ENCODE peak calls at places on chromosomes 11 and 22, in five cellular contexts. Y is B cell, X is fibroblast of lung, N is AG09309, K is GM06990. C is an unnamed sample.
A peak's percentile ranks its signal among the peaks of the same experiment; 100 is the strongest.

GRCh38 chr11:67572747-67573419 is 10.7 kb upstream of the GSTP1 start:
- DNase-seq in Y (peak; percentile 70), X (peak; percentile 59), N (peak; percentile 16), K (no peak), C (no peak)

GRCh38 chr22:39985383-39986045 is 9.2 kb upstream of the FAM83F start:
- DNase-seq in Y (no peak), X (no peak), N (no peak), K (no peak), C (no peak)

GRCh38 chr11:92626624-92627023 is 342.8 kb upstream of the MTNR1B start:
- DNase-seq in Y (no peak), X (no peak), N (no peak), K (no peak), C (no peak)

GRCh38 chr11:100830978-100831732 is 144.1 kb downstream of the ARHGAP42 start:
- DNase-seq in Y (no peak), X (peak; percentile 82), N (no peak), K (no peak), C (no peak)

GRCh38 chr11:79082920-79083319 is 357.9 kb downstream of the TENM4 start:
- DNase-seq in Y (no peak), X (no peak), N (no peak), K (no peak), C (no peak)

GRCh38 chr11:35141538-35141937 is 2.6 kb downstream of the CD44 start:
- DNase-seq in Y (peak; percentile 64), X (no peak), N (no peak), K (no peak), C (no peak)

GRCh38 chr11:87897921-87898320 is 277.3 kb downstream of the RAB38 start:
- DNase-seq in Y (no peak), X (no peak), N (no peak), K (no peak), C (no peak)

GRCh38 chr11:103798029-103798428 is 238.4 kb upstream of the DDI1 start:
- DNase-seq in Y (no peak), X (peak; percentile 56), N (peak; percentile 57), K (no peak), C (no peak)

GRCh38 chr11:70158201-70158600 is 44.9 kb upstream of the FADD start:
- DNase-seq in Y (no peak), X (peak; percentile 13), N (no peak), K (no peak), C (no peak)

GRCh38 chr11:69682221-69682620 is 7.1 kb upstream of the LTO1 start:
- DNase-seq in Y (no peak), X (no peak), N (no peak), K (no peak), C (no peak)

GRCh38 chr11:91231226-91231625 is 993.4 kb upstream of the FAT3 start:
- DNase-seq in Y (no peak), X (no peak), N (no peak), K (no peak), C (no peak)

GRCh38 chr22:50665738-50666137 is 6.9 kb upstream of the SHANK3 start:
- DNase-seq in Y (no peak), X (no peak), N (no peak), K (no peak), C (no peak)

GRCh38 chr11:116078101-116078561 is 573.9 kb upstream of the CADM1 start:
- DNase-seq in Y (no peak), X (peak; percentile 14), N (no peak), K (peak; percentile 33), C (peak; percentile 25)

GRCh38 chr11:9838961-9839360 is 175.1 kb downstream of the SWAP70 start:
- DNase-seq in Y (no peak), X (no peak), N (no peak), K (peak; percentile 30), C (peak; percentile 27)

GRCh38 chr11:95318459-95318858 is 87.5 kb upstream of the SESN3 start:
- DNase-seq in Y (no peak), X (peak; percentile 14), N (no peak), K (no peak), C (no peak)

GRCh38 chr22:45877651-45878050 is 99.3 kb downstream of the WNT7B start:
- DNase-seq in Y (no peak), X (no peak), N (no peak), K (no peak), C (no peak)

GRCh38 chr11:66126808-66127555 is 56.9 kb downstream of the PACS1 start:
- DNase-seq in Y (peak; percentile 74), X (peak; percentile 47), N (no peak), K (peak; percentile 64), C (no peak)

GRCh38 chr11:107581147-107581546 is 9.8 kb upstream of the ELMOD1 start:
- DNase-seq in Y (no peak), X (no peak), N (no peak), K (no peak), C (no peak)

GRCh38 chr11:119639642-119640205 is 89.3 kb downstream of the NECTIN1 start:
- DNase-seq in Y (no peak), X (no peak), N (no peak), K (no peak), C (no peak)

GRCh38 chr11:119635776-119636175 is 93.2 kb downstream of the NECTIN1 start:
- DNase-seq in Y (no peak), X (no peak), N (no peak), K (no peak), C (no peak)

GRCh38 chr11:119638851-119639250 is 90.1 kb downstream of the NECTIN1 start:
- DNase-seq in Y (no peak), X (no peak), N (no peak), K (no peak), C (no peak)

GRCh38 chr11:119634301-119634700 is 94.7 kb downstream of the NECTIN1 start:
- DNase-seq in Y (no peak), X (no peak), N (no peak), K (no peak), C (no peak)

DNA sequence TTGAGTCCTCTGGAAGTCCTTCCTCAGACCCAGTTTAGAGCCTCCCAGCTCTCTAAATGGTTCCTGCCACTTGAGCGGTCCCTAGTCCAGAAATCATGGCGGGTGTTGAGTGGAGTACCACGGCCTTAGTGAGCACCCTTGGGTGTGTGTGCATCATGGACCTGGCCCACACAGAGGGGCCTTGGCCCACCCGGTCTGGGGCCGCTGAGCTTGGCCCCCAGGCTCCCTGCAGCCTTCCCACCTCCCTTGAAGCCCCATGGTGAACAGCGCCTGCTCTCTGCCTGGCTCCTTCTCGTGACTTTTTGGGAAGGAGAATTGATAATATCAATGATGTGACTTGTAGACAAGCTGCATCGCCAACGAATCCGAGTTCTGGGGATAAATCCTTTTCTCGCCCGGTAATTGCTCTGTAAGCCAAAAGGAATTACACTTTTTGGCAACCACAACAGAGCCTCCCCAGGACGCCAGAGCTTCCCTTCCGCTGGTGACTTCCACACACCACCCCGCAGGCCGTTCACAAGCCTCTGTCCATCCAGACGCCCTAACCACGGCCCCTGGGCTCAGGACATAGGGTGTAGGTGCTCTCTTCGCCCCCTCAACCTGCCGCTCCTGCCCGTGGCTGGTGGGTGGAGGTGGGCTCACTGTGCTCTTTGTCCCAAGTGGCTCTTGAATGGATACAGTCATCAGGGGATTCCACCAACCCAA is 93.8 kb downstream of the NECTIN1 start:
- DNase-seq in Y (no peak), X (no peak), N (no peak), K (no peak), C (no peak)
- TF ChIP-seq CTCF in Y (no peak), X (no peak), N (no peak), K (no peak), C (no peak)

GRCh38 chr22:27888310-27888709 is 30.7 kb downstream of the PITPNB start:
- DNase-seq in Y (no peak), X (no peak), N (no peak), K (no peak), C (no peak)

GRCh38 chr22:27886843-27887151 is 32.3 kb downstream of the PITPNB start:
- DNase-seq in Y (no peak), X (no peak), N (no peak), K (no peak), C (no peak)

GRCh38 chr22:27881404-27881803 is 37.7 kb downstream of the PITPNB start:
- DNase-seq in Y (no peak), X (peak; percentile 83), N (no peak), K (no peak), C (no peak)

GRCh38 chr22:27883656-27884350 is 35.3 kb downstream of the PITPNB start:
- DNase-seq in Y (no peak), X (no peak), N (no peak), K (no peak), C (no peak)

GRCh38 chr22:27885977-27886842 is 32.8 kb downstream of the PITPNB start:
- DNase-seq in Y (peak; percentile 55), X (peak; percentile 94), N (peak; percentile 38), K (no peak), C (peak; percentile 44)
- TF ChIP-seq CTCF in Y (peak; percentile 96), X (peak; percentile 86), N (peak; percentile 75), K (peak; percentile 71), C (peak; percentile 54)

DNA sequence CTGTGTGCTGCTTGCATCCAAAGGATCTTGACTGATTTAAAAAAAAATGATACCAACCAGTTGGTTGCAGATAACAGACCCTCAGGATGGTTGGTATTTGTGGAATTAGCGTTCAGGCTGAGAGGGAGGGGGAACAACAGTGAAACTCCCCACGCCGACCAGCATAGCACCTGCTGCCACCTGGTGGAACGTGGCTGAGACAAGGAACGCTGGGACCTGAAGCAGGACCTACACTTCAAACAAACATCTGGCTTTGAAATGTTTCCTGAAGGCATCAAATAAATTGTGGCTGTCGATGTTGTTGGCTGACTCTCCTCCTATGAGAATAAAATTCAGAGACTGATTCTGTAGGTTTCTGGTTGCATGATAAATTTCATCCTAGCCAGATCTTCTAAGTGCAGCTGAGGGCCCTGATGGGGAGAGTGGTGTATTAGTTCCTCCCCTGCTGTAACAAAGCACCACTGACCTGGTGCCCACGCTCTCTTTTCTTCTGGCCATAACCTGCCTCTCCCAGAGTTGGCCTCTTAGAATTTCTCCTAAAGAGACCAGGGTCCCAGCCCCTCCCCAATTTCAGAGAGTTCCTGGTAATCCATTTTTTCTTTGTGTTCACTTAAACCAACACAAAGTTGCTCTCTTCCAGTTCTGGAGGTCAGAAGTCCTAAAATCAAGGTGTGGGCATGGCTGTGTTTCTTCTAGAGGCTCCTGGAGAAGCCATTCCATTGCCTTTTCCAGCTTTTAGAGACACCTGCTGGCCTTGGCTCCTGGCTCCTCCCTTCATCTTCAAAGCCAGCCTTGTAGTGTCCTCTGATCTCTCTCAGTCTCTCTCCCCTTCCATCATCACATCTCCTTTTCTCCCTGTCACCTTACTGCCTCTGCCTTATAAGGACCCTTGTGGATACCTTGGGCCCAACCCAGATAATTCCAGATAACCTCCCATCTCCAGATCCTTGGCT is 17.3 kb downstream of the APOL2 start:
- DNase-seq in Y (peak; percentile 56), X (peak; percentile 48), N (no peak), K (no peak), C (peak; percentile 44)
- TF ChIP-seq CTCF in Y (peak; percentile 65), X (peak; percentile 61), N (peak; percentile 54), K (peak; percentile 86), C (peak; percentile 80)

DNA sequence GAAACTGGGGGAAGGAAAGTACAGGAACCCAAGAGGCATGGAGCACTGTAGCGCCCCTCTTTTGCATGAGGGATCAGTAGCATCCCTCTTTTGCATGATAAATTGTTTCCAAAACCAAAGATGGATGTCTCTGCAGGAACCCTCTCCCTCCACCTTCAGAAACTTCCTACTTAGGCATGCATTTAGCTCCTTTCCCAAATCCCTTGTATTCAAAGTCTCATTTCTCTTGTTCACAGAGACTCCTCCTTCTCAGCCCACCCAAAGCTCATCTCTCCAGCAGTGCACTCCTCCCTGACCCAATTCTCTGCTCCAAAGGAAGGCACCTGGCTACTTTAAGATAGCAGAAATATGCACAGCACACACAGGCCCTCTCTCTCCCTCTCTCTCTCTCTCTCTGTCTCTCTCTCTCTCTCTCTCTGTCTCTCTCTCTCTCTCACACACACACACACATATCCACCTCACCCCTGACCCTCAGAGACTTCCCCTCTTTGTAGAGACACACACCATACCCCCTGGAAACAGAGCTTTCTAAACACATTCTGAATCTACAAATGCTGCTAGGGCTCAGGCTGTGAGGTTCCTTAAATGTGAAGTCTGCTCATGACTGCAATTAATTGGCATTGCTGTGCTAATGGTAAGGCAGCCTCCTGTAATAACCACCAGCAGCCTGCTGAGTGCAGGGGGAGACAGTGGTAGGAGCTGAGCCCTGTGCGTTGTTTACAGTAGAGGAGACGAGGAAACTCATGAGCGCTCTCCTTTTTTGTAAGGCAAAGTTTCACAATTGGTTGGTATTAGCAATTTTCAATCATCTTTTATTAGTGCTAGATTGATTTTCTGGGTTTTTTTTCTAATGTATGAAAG is 519.6 kb downstream of the NTM start:
- DNase-seq in Y (no peak), X (peak; percentile 44), N (no peak), K (no peak), C (no peak)
- TF ChIP-seq CTCF in Y (no peak), X (peak; percentile 29), N (no peak), K (no peak), C (no peak)

C was measured in GM13977.